ENCODE peak calls at places on chromosomes 12 and 14, in five cellular contexts. M is neural progenitor cell; K is naive thymus-derived CD4-positive, alpha-beta T cell; I is left ventricle myocardium inferior; G is heart left ventricle. T is an unnamed sample. For H3K9me3, the result is how much of the 10 kb centered on the place peaks cover.

GRCh38 chr12:26119391-26119981 is 5.4 kb downstream of the BHLHE41 start:
- DNase-seq in M (peak), K (no peak), I (no peak), G (no peak), T (peak)

GRCh38 chr12:12986775-12987332 is 13.2 kb downstream of the HEBP1 start:
- DNase-seq in M (no peak), K (no peak), I (no peak), G (no peak), T (no peak)

GRCh38 chr12:26874501-26875296 is 41.7 kb upstream of the ITPR2 start:
- DNase-seq in M (no peak), K (no peak), I (no peak), G (no peak), T (no peak)

GRCh38 chr12:127381043-127381668 is 885.8 kb upstream of the TMEM132C start:
- DNase-seq in M (peak), K (peak), I (peak), G (no peak), T (peak)

GRCh38 chr12:124205405-124205804 is 89.5 kb upstream of the RFLNA start:
- DNase-seq in M (no peak), K (no peak), I (no peak), G (no peak), T (no peak)

GRCh38 chr12:131950182-131950913 is 606 bp downstream of the EP400 start:
- DNase-seq in M (peak), K (no peak), I (peak), G (peak), T (no peak)

GRCh38 chr12:2003676-2004112 is 563 bp downstream of the DCP1B start:
- DNase-seq in M (no peak), K (no peak), I (no peak), G (no peak), T (no peak)

GRCh38 chr12:1936406-1937320 is 18.2 kb upstream of the CACNA2D4 start:
- DNase-seq in M (no peak), K (no peak), I (peak), G (no peak), T (peak)

GRCh38 chr12:81598205-81598604 is 160.9 kb downstream of the PPFIA2 start:
- DNase-seq in M (no peak), K (no peak), I (no peak), G (no peak), T (peak)

GRCh38 chr12:5428332-5429221 is 3.3 kb upstream of the NTF3 start:
- DNase-seq in M (peak), K (no peak), I (no peak), G (no peak), T (peak)

GRCh38 chr14:80787876-80788275 is 153.7 kb downstream of the CEP128 start:
- DNase-seq in M (no peak), K (no peak), I (no peak), G (no peak), T (no peak)

GRCh38 chr12:114342651-114343050 is 63.3 kb downstream of the TBX5 start:
- DNase-seq in M (no peak), K (no peak), I (no peak), G (no peak), T (no peak)

GRCh38 chr12:11513288-11513687 is 117.9 kb upstream of the PRB2 start:
- DNase-seq in M (no peak), K (no peak), I (no peak), G (no peak), T (no peak)

GRCh38 chr12:105928436-105928835 is 210.3 kb downstream of the NUAK1 start:
- DNase-seq in M (no peak), K (no peak), I (no peak), G (no peak), T (peak)

GRCh38 chr12:123973552-123974341 is 732 bp downstream of the ZNF664 start:
- DNase-seq in M (peak), K (peak), I (peak), G (peak), T (peak)

GRCh38 chr12:131529196-131530040 is 181.5 kb upstream of the SFSWAP start:
- DNase-seq in M (no peak), K (no peak), I (no peak), G (no peak), T (no peak)

GRCh38 chr12:104164635-104165034 is 26.6 kb upstream of the NFYB start:
- DNase-seq in M (peak), K (no peak), I (no peak), G (no peak), T (no peak)

GRCh38 chr12:114834621-114835020 is 150.6 kb upstream of the TBX3 start:
- DNase-seq in M (no peak), K (no peak), I (no peak), G (no peak), T (no peak)

GRCh38 chr14:22870811-22871199 is 735 bp upstream of the LRP10 start:
- DNase-seq in M (no peak), K (no peak), I (no peak), G (no peak), T (no peak)

GRCh38 chr12:52724384-52724783 is 21.1 kb upstream of the KRT77 start:
- DNase-seq in M (no peak), K (no peak), I (no peak), G (no peak), T (no peak)

GRCh38 chr14:67735361-67735921 is 33.8 kb downstream of the RDH12 start:
- DNase-seq in M (no peak), K (no peak), I (no peak), G (no peak), T (no peak)

GRCh38 chr14:91244501-91244901 is at the start of gene GPR68:
- DNase-seq in M (peak), K (peak), I (peak), G (peak), T (no peak)

GRCh38 chr14:105917933-105918436 is 391.6 kb downstream of the TMEM121 start:
- DNase-seq in M (no peak), K (no peak), I (peak), G (peak), T (no peak)

GRCh38 chr14:105912641-105913180 is 386.3 kb downstream of the TMEM121 start:
- DNase-seq in M (no peak), K (no peak), I (peak), G (peak), T (no peak)

GRCh38 chr14:105913221-105913620 is 386.8 kb downstream of the TMEM121 start:
- DNase-seq in M (no peak), K (no peak), I (no peak), G (peak), T (no peak)

GRCh38 chr14:105913861-105914260 is 387.5 kb downstream of the TMEM121 start:
- DNase-seq in M (no peak), K (no peak), I (peak), G (peak), T (no peak)

DNA sequence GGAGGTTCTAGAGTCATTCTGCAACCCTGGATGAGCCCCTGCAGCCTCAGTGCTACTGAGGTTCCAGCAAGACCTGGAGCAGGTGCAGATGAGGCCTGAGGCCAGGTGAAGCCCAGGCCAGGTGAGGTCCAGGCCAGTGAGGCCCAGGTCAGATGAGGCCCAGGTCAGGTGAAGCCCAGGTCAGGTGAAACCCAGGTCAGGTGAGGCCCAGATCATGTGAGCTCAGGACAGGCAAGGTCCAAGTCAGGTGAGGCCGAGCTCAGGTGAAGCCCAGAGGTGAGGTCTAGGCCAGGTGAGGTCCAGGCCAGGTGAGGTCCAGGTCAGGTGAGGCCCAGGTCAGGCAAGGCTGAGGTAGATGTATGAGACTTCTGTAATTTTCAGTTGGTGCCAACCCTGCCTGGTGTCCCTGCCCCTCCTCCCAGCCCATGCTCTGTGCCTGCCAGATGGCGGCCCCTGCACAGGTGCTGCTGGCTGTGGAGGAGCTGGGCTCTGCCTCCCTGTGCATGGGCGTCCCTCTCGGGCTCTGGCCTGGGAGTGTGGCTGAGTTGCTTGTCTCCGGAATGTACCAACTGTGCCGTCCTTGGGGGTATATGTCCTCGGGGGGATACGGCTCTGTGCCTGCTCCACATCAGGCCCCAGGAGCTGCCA is 388.5 kb downstream of the TMEM121 start:
- DNase-seq in M (no peak), K (no peak), I (peak), G (peak), T (no peak)
- H3K9me3 ChIP-seq in M (under half), K (under half), I (under half), G (under half), T (under half)

GRCh38 chr14:98579140-98579539 is 692.9 kb downstream of the BCL11B start:
- DNase-seq in M (no peak), K (no peak), I (no peak), G (no peak), T (no peak)
- H3K9me3 ChIP-seq in M (under half), K (under half), I (under half), G (under half), T (under half)

DNA sequence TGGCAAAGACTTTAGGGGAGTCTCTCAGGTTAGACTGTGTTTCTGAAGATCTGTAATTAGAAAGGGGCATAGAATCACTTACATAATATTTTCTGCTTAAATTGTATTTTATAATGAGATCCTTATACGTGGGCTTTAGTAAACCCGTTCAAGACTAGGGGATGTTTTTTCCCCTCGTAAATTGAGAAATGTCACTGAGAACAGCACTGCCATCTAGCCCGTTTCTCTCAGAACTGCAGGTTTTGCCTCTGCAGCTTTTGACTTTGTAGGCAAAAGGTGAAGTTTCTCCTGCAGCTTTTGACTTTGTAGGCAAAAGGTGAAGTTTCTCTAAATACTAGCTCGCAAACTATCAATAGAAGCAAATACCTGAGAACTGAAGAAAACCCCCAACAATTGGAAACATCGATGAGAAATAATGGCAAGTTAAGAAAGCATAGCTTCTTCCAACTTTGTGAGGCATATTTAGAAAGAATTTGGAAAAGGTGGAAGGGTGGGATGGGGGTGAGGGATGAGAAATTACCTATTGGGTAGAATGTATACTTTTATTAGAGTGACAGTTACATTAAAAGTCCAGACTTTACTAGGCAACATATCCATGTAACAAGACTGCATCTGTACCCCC is 9.9 kb upstream of the ASPG start:
- DNase-seq in M (no peak), K (no peak), I (no peak), G (no peak), T (no peak)
- H3K9me3 ChIP-seq in M (under half), K (under half), I (under half), G (under half), T (under half)

GRCh38 chr12:37546901-37547475 is 769.6 kb upstream of the ALG10B start:
- DNase-seq in M (no peak), K (no peak), I (no peak), G (no peak), T (no peak)
- H3K9me3 ChIP-seq in M (under half), K (under half), I (under half), G (under half), T (under half)

DNA sequence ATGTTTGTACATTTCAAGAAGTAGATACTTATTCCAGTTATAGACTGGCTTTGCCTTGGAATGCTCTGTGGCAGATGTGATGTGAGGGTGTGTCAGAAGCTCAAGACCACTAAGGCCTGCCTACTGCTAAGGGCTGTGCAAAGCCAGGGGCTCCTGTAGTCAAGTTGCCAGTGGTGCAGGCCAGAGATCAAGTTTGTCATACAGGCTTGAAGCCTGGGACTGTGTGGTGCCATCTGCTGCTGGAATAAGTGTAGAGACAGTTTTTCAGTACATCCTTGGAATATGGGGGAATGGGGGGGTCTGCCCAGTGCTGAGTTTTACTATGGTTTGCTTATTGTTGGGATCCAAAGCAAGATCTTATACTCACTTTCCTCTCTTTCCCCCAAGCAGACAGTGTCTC is 649.9 kb upstream of the FOXG1 start:
- DNase-seq in M (no peak), K (no peak), I (no peak), G (no peak), T (no peak)
- H3K9me3 ChIP-seq in M (under half), K (under half), I (under half), G (under half), T (under half)

DNA sequence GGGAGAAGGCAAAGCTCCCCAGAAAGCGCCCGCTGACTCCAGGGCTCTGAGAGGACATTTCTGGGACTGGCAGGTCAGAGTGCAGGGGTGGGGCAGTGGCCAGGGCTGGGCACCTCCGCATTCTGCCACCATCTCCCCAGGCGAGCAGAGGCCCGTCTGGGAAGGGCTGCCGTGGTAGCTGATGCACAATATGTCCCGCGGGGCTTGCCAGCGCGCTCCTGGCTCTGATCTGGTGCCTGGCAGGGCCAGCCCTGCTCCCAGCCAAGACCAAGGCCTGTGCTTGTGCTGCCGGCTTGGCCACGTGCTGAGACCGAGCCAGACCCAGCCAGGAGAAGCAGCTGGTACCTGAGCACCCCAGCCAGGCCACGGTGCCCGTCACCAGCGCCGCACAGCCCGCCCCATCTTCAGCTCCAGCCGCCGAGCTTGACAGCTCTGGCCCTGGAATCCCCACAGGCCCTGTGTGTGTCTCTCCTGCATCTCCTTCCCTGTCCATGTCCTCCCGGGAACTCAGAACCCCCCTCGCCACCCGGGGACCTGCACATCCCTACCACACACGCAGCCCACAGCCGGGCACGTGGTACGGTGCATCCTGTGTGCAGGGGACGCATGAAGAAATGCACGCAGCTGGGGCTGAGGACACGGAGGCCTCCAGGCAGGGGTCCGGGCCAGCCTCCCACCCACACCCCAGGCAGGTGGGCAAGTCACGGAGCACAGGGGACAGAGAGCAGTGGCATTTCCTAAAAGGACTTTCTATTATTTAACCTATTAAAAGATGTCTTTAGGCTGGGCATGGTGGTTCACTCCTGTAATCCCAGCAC is 68.6 kb upstream of the C14orf180 start:
- DNase-seq in M (no peak), K (no peak), I (peak), G (peak), T (no peak)
- H3K9me3 ChIP-seq in M (under half), K (under half), I (under half), G (under half), T (under half)

GRCh38 chr12:79559591-79559990 is 131.2 kb downstream of the PAWR start:
- DNase-seq in M (no peak), K (no peak), I (no peak), G (no peak), T (no peak)

GRCh38 chr12:79561401-79562132 is 129.2 kb downstream of the PAWR start:
- DNase-seq in M (no peak), K (no peak), I (no peak), G (no peak), T (no peak)

GRCh38 chr12:79566452-79566851 is 124.3 kb downstream of the PAWR start:
- DNase-seq in M (no peak), K (no peak), I (no peak), G (no peak), T (peak)

GRCh38 chr12:79560165-79560889 is 130.4 kb downstream of the PAWR start:
- DNase-seq in M (no peak), K (no peak), I (no peak), G (no peak), T (peak)

GRCh38 chr12:79563021-79563739 is 127.6 kb downstream of the PAWR start:
- DNase-seq in M (no peak), K (no peak), I (no peak), G (no peak), T (peak)
- H3K9me3 ChIP-seq in M (under half), K (under half), I (under half), G (under half), T (under half)

GRCh38 chr12:56903374-56903773 is 30.8 kb downstream of the SDR9C7 start:
- DNase-seq in M (no peak), K (no peak), I (no peak), G (no peak), T (no peak)
- H3K9me3 ChIP-seq in M (under half), K (under half), I (under half), G (under half), T (under half)

DNA sequence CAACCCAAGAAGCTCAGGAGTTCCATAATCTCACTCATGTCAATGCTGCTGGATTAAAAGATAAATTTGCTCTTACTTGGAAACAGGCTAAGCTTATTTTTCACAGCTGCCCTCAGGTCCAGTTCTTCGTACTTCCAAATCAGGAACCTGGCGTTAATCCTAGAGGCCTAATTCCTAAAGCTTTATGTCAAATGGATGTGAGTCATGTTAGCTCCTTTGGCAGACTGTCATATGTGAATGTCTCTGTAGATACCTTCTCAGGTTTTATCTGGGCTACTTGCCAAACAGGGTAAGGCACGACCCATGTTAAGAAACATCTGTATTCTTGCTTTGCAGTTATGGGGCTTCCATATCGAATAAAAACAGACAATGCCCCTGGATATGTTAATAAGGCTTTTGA is 504.6 kb downstream of the ALG10 start:
- DNase-seq in M (no peak), K (no peak), I (no peak), G (no peak), T (no peak)
- H3K9me3 ChIP-seq in M (under half), K (under half), I (under half), G (under half), T (under half)